ENCODE peak calls at places on chromosomes 6 and 20, in ten cellular contexts. Z, E, M, K, C, Y, A, O, V and X are unnamed samples.

GRCh38 chr6:36754582-36755434 is 57.2 kb downstream of the RAB44 start:
- DNase-seq in K (no peak), V (no peak), E (no peak), Z (no peak), O (no peak), M (no peak), A (no peak), C (no peak), Y (no peak), X (no peak)

GRCh38 chr20:62159835-62160234 is 16.3 kb downstream of the SS18L1 start:
- DNase-seq in O (peak; percentile 2), Z (no peak), C (no peak), K (no peak), M (no peak), V (no peak), Y (no peak), E (no peak), A (no peak), X (no peak)

GRCh38 chr6:96391776-96392175 is 129.8 kb upstream of the UFL1 start:
- DNase-seq in Y (no peak), V (no peak), Z (peak; percentile 93), O (peak; percentile 39), M (no peak), K (no peak), A (no peak), C (peak; percentile 56), E (peak; percentile 59), X (peak; percentile 23)

GRCh38 chr20:35301426-35301825 is 9.2 kb upstream of the FAM83C start:
- DNase-seq in O (no peak), E (no peak), V (no peak), Z (no peak), M (no peak), C (no peak), A (no peak), K (no peak), Y (no peak), X (no peak)

GRCh38 chr6:113763883-113764282 is 93.3 kb upstream of the MARCKS start:
- DNase-seq in M (no peak), Z (no peak), E (no peak), O (no peak), C (no peak), V (peak; percentile 10), A (peak; percentile 32), K (peak; percentile 77), Y (no peak), X (no peak)

GRCh38 chr6:33886673-33887144 is 82.9 kb upstream of the MLN start:
- DNase-seq in M (no peak), E (no peak), C (peak; percentile 36), V (no peak), Z (no peak), Y (peak; percentile 43), A (peak; percentile 72), O (peak; percentile 31), K (peak; percentile 95), X (no peak)

GRCh38 chr20:57999465-58000111 is 228.9 kb downstream of the ANKRD60 start:
- DNase-seq in K (no peak), V (no peak), M (no peak), A (no peak), E (no peak), C (no peak), Y (no peak), Z (peak; percentile 73), O (no peak), X (no peak)

GRCh38 chr6:118872318-118872717 is 21.6 kb upstream of the ASF1A start:
- DNase-seq in Z (no peak), M (no peak), K (no peak), O (no peak), E (no peak), C (no peak), V (no peak), Y (no peak), A (no peak), X (no peak)

GRCh38 chr20:3383878-3384495 is 23.5 kb downstream of the DNAAF9 start:
- DNase-seq in K (no peak), M (no peak), Y (no peak), A (no peak), O (no peak), C (no peak), E (no peak), Z (no peak), V (no peak), X (no peak)

GRCh38 chr6:90818163-90818562 is 231.3 kb upstream of the MAP3K7 start:
- DNase-seq in V (no peak), O (no peak), K (no peak), Z (no peak), Y (no peak), A (no peak), M (no peak), E (no peak), C (no peak), X (no peak)

GRCh38 chr20:31698803-31699718 is 23.6 kb downstream of the BCL2L1 start:
- DNase-seq in O (no peak), K (peak; percentile 93), M (peak; percentile 79), C (no peak), E (no peak), A (peak; percentile 84), Y (no peak), Z (no peak), V (peak; percentile 63), X (no peak)

GRCh38 chr20:31835977-31836852 is 9.2 kb downstream of the FOXS1 start:
- DNase-seq in O (peak; percentile 92), C (no peak), A (peak; percentile 51), Z (no peak), E (peak; percentile 70), V (peak; percentile 56), M (peak; percentile 81), K (peak; percentile 90), Y (no peak), X (no peak)

GRCh38 chr6:66516377-66516776 is 809.4 kb upstream of the EYS start:
- DNase-seq in O (no peak), A (no peak), C (no peak), Z (no peak), V (no peak), Y (no peak), E (no peak), M (no peak), K (no peak), X (no peak)
- H3K4me3 ChIP-seq in O (no peak overlapping the region), A (no peak overlapping the region), C (no peak overlapping the region), Z (no peak overlapping the region), V (no peak overlapping the region), Y (no peak overlapping the region), E (no peak overlapping the region), M (no peak overlapping the region), K (no peak overlapping the region), X (no peak overlapping the region)

DNA sequence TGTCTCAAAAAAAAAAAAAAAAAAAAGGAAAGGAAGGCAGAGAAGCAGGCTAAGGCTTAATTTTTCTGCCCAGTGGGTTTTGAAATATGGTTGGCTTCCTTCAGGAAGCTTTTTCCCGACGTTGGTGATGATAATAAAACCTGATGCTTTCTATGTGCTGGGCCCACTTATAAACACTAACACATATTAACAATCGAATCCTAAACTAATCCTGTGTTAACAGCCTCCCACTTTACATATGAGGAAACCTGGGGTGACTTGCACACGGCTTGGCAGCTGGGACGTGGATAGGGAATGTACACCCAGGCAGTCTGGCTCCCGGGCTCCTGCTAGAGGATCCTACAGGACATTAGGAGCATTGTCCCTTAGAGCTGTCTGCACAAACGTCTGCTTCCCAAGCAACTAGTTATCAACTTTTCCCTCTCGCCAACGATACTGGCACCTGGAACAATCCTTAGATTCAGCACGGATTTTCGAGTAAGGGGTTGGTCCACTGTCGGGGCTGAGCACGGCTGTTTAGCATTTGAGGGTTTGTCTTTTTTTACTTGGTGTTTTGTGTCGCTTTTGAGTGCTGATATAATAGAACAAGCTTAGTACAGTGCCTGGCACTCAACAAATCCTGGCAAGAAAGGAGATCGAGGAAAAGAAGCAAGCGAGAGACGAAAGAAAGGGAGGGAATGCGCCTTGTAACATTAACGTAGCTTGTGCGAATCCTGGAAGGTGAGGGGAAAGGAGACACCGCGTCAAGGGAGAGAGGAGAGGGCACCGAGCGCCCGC is 622 bp upstream of the KIZ start:
- DNase-seq in K (peak; percentile 50), O (no peak), A (no peak), Y (no peak), C (peak; percentile 55), M (peak; percentile 72), E (peak; percentile 56), Z (peak; percentile 72), V (peak; percentile 88), X (peak; percentile 33)
- TF ChIP-seq CTCF in K (peak; percentile 29), O (no peak), A (peak; percentile 25), Y (no peak), C (no peak), M (peak; percentile 7), E (no peak), Z (peak; percentile 12), V (peak; percentile 12), X (peak; percentile 29)

GRCh38 chr6:138560130-138560850 is 61.0 kb upstream of the NHSL1 start:
- DNase-seq in Y (no peak), A (no peak), O (no peak), K (no peak), M (no peak), V (no peak), Z (no peak), E (no peak), C (no peak), X (no peak)
- H3K4me3 ChIP-seq in Y (no peak overlapping the region), A (no peak overlapping the region), O (no peak overlapping the region), K (no peak overlapping the region), M (no peak overlapping the region), V (no peak overlapping the region), Z (no peak overlapping the region), E (no peak overlapping the region), C (no peak overlapping the region), X (no peak overlapping the region)

GRCh38 chr6:2744206-2744771 is 6.4 kb downstream of the MYLK4 start:
- DNase-seq in C (peak; percentile 53), V (peak; percentile 29), Y (no peak), M (no peak), E (no peak), O (no peak), K (peak; percentile 33), Z (no peak), A (no peak), X (no peak)
- TF ChIP-seq CTCF in C (peak; percentile 57), V (peak; percentile 38), Y (no peak), M (no peak), E (peak; percentile 29), O (no peak), K (peak; percentile 35), Z (peak; percentile 30), A (peak; percentile 34), X (peak; percentile 42)

DNA sequence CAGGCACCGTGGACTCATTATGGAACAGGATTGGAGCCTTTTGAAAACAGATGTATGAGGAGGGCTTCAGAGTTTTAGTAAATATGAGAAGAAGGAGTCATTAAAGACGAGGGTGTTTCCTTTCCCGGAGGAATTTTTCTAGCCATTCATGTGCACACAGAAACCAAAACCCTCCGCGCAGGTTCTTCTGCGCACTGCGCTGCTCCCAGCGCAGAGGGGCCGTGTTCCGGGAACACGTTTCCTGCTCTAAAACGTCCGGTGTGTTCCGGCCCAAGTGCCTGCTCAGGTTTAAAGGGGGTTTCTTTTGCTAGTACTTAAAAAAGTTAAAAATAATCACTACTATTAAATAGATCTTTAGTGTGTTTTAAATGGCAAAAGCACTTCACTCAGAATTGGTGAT is 11.6 kb downstream of the GPR31 start:
- DNase-seq in E (no peak), Z (no peak), M (no peak), K (no peak), V (no peak), Y (no peak), A (no peak), C (no peak), O (no peak), X (no peak)
- H3K4me3 ChIP-seq in E (peak overlapping the region; percentile 12), Z (peak overlapping the region; percentile 27), M (no peak overlapping the region), K (no peak overlapping the region), V (no peak overlapping the region), Y (no peak overlapping the region), A (no peak overlapping the region), C (no peak overlapping the region), O (peak overlapping the region; percentile 8), X (no peak overlapping the region)

GRCh38 chr6:139219271-139219729 is 72.5 kb downstream of the TXLNB start:
- DNase-seq in Z (peak; percentile 91), Y (peak; percentile 74), E (peak; percentile 89), O (peak; percentile 89), C (peak; percentile 90), K (peak; percentile 95), V (peak; percentile 25), A (peak; percentile 85), M (peak; percentile 84), X (peak; percentile 82)
- TF ChIP-seq CTCF in Z (peak; percentile 86), Y (peak; percentile 66), E (peak; percentile 81), O (peak; percentile 70), C (peak; percentile 85), K (peak; percentile 98), V (peak; percentile 42), A (peak; percentile 95), M (peak; percentile 73), X (peak; percentile 94)